ENCODE peak calls at places on chromosomes 2 and 18, in eight cellular contexts. One of them, this sample, is unnamed.

GRCh38 chr2:72138011-72138881 is 9.4 kb downstream of the CYP26B1 start:
- DNase-seq in heart right ventricle: no peak
- DNase-seq in sigmoid colon: peak
- DNase-seq in stomach: peak
- DNase-seq in ascending aorta: peak
- DNase-seq in OCI-LY7: no peak
- DNase-seq in esophagus muscularis mucosa: no peak
- DNase-seq in hepatocyte: no peak
- DNase-seq in this sample: no peak

GRCh38 chr2:235630723-235631122 is 136.9 kb downstream of the AGAP1 start:
- DNase-seq in heart right ventricle: no peak
- DNase-seq in sigmoid colon: no peak
- DNase-seq in stomach: no peak
- DNase-seq in ascending aorta: no peak
- DNase-seq in OCI-LY7: no peak
- DNase-seq in esophagus muscularis mucosa: no peak
- DNase-seq in hepatocyte: no peak
- DNase-seq in this sample: no peak

GRCh38 chr2:192215096-192215877 is 20.6 kb upstream of the TMEFF2 start:
- DNase-seq in heart right ventricle: no peak
- DNase-seq in sigmoid colon: no peak
- DNase-seq in stomach: no peak
- DNase-seq in ascending aorta: no peak
- DNase-seq in OCI-LY7: no peak
- DNase-seq in esophagus muscularis mucosa: no peak
- DNase-seq in hepatocyte: no peak
- DNase-seq in this sample: no peak

GRCh38 chr2:142056784-142057183 is 74.0 kb downstream of the LRP1B start:
- DNase-seq in heart right ventricle: no peak
- DNase-seq in sigmoid colon: no peak
- DNase-seq in stomach: no peak
- DNase-seq in ascending aorta: no peak
- DNase-seq in OCI-LY7: no peak
- DNase-seq in esophagus muscularis mucosa: no peak
- DNase-seq in hepatocyte: no peak
- DNase-seq in this sample: no peak

GRCh38 chr18:74734013-74734444 is 136.4 kb downstream of the ZNF407 start:
- DNase-seq in heart right ventricle: no peak
- DNase-seq in sigmoid colon: no peak
- DNase-seq in stomach: no peak
- DNase-seq in ascending aorta: no peak
- DNase-seq in OCI-LY7: no peak
- DNase-seq in esophagus muscularis mucosa: no peak
- DNase-seq in hepatocyte: peak
- DNase-seq in this sample: no peak

GRCh38 chr2:108571262-108571661 is 37.0 kb downstream of the LIMS1 start:
- DNase-seq in heart right ventricle: no peak
- DNase-seq in sigmoid colon: no peak
- DNase-seq in stomach: no peak
- DNase-seq in ascending aorta: no peak
- DNase-seq in OCI-LY7: no peak
- DNase-seq in esophagus muscularis mucosa: no peak
- DNase-seq in hepatocyte: no peak
- DNase-seq in this sample: no peak

GRCh38 chr18:74866577-74866976 is 268.9 kb downstream of the ZNF407 start:
- DNase-seq in heart right ventricle: no peak
- DNase-seq in sigmoid colon: no peak
- DNase-seq in stomach: no peak
- DNase-seq in ascending aorta: no peak
- DNase-seq in OCI-LY7: no peak
- DNase-seq in esophagus muscularis mucosa: no peak
- DNase-seq in hepatocyte: no peak
- DNase-seq in this sample: no peak

GRCh38 chr2:98701230-98701629 is 29.7 kb downstream of the MGAT4A start:
- DNase-seq in heart right ventricle: no peak
- DNase-seq in sigmoid colon: no peak
- DNase-seq in stomach: no peak
- DNase-seq in ascending aorta: no peak
- DNase-seq in OCI-LY7: no peak
- DNase-seq in esophagus muscularis mucosa: no peak
- DNase-seq in hepatocyte: no peak
- DNase-seq in this sample: no peak

GRCh38 chr2:175036582-175037018 is 31.4 kb upstream of the CHN1 start:
- DNase-seq in heart right ventricle: no peak
- DNase-seq in sigmoid colon: no peak
- DNase-seq in stomach: no peak
- DNase-seq in ascending aorta: no peak
- DNase-seq in OCI-LY7: peak
- DNase-seq in esophagus muscularis mucosa: no peak
- DNase-seq in hepatocyte: peak
- DNase-seq in this sample: peak

GRCh38 chr2:152555048-152555447 is 162.2 kb downstream of the PRPF40A start:
- DNase-seq in heart right ventricle: no peak
- DNase-seq in sigmoid colon: no peak
- DNase-seq in stomach: no peak
- DNase-seq in ascending aorta: no peak
- DNase-seq in OCI-LY7: no peak
- DNase-seq in esophagus muscularis mucosa: no peak
- DNase-seq in hepatocyte: no peak
- DNase-seq in this sample: no peak

GRCh38 chr2:88199912-88200682 is 30.0 kb downstream of the THNSL2 start:
- DNase-seq in heart right ventricle: peak
- DNase-seq in sigmoid colon: no peak
- DNase-seq in stomach: peak
- DNase-seq in ascending aorta: no peak
- DNase-seq in OCI-LY7: no peak
- DNase-seq in esophagus muscularis mucosa: no peak
- DNase-seq in hepatocyte: peak
- DNase-seq in this sample: no peak

GRCh38 chr2:10493636-10494281 is 45.6 kb upstream of the ODC1 start:
- DNase-seq in heart right ventricle: no peak
- DNase-seq in sigmoid colon: no peak
- DNase-seq in stomach: peak
- DNase-seq in ascending aorta: no peak
- DNase-seq in OCI-LY7: peak
- DNase-seq in esophagus muscularis mucosa: no peak
- DNase-seq in hepatocyte: no peak
- DNase-seq in this sample: peak

GRCh38 chr18:32771169-32771751 is 1.6 kb downstream of the KLHL14 start:
- DNase-seq in heart right ventricle: no peak
- DNase-seq in sigmoid colon: no peak
- DNase-seq in stomach: no peak
- DNase-seq in ascending aorta: no peak
- DNase-seq in OCI-LY7: peak
- DNase-seq in esophagus muscularis mucosa: no peak
- DNase-seq in hepatocyte: peak
- DNase-seq in this sample: no peak

DNA sequence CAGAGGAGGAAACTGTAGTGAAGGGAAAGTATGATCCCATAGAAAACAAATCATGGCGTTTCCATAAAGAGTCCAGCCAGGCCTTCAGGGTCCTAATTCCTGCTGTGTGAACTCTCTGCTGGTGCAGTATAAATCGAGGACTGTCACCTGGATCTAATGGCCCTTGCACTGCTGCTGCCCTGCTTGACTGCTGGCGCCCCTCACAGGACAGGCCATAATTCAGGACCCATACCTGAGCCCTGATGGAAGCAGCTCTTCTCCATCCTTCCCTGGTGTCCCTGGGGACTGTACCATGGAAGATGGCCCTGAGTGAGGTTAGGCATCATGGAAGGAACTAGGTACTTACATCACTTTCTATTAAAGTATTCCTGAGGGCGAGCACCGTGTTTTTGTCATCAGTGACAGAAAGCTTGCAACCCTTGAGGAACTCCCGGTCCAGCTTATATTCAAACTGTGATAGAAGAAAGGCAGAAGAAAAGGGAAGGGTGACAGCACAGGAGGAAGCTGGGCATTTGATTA is 116.9 kb downstream of the RIF1 start:
- DNase-seq in heart right ventricle: no peak
- DNase-seq in sigmoid colon: no peak
- DNase-seq in stomach: no peak
- DNase-seq in ascending aorta: no peak
- DNase-seq in OCI-LY7: no peak
- DNase-seq in esophagus muscularis mucosa: peak
- DNase-seq in hepatocyte: no peak
- DNase-seq in this sample: no peak
- TF ChIP-seq CTCF in heart right ventricle: no peak
- TF ChIP-seq CTCF in sigmoid colon: no peak
- TF ChIP-seq CTCF in stomach: no peak
- TF ChIP-seq CTCF in ascending aorta: no peak
- TF ChIP-seq CTCF in OCI-LY7: no peak
- TF ChIP-seq CTCF in esophagus muscularis mucosa: no peak
- TF ChIP-seq CTCF in hepatocyte: no peak
- TF ChIP-seq CTCF in this sample: no peak

DNA sequence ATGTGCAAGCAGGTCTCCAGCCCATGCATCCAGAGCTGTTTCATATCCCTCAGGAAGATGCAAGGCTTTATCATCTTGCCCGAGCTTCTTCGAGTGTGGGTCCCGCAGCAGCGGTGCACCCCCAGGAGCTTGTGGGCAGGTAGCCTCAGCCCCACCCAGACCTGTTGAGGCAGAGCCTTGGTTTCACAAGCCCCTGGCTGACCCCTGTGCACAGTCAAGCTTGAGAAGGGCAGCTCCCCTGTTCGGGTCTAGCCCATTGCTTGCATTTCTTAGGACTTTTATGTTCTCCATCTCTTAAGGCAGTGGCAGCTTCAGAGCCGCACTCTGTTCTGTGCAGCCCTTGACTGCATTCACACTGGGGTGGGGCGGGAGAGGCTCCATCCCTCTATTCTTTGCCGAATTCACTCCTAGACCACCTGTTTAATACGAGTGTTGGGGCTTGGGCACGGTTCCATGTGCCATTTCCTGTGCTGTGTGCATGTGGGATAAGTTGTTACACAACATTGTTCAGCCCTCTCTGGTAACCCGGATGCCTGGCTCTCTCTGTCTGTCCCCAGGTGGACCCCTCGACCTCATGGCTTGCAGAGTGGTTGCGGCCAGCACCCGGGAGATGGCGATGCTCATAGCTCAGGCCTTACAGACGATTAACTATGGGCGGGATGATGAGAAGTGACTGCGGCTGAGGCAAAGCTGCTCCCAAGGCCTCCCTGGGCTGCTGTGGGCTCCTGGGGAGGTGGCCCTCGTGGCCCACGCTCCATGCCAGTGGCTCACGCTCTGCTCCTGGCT is 48.7 kb downstream of the IMPA2 start:
- DNase-seq in heart right ventricle: no peak
- DNase-seq in sigmoid colon: peak
- DNase-seq in stomach: no peak
- DNase-seq in ascending aorta: no peak
- DNase-seq in OCI-LY7: no peak
- DNase-seq in esophagus muscularis mucosa: no peak
- DNase-seq in hepatocyte: no peak
- DNase-seq in this sample: no peak
- H3K4me3 ChIP-seq in heart right ventricle: no peak
- H3K4me3 ChIP-seq in sigmoid colon: no peak
- H3K4me3 ChIP-seq in stomach: no peak
- H3K4me3 ChIP-seq in ascending aorta: no peak
- H3K4me3 ChIP-seq in OCI-LY7: no peak
- H3K4me3 ChIP-seq in esophagus muscularis mucosa: no peak
- H3K4me3 ChIP-seq in hepatocyte: no peak
- H3K4me3 ChIP-seq in this sample: no peak

GRCh38 chr18:56000041-56000440 is 412.0 kb upstream of the TCF4 start:
- DNase-seq in heart right ventricle: no peak
- DNase-seq in sigmoid colon: no peak
- DNase-seq in stomach: no peak
- DNase-seq in ascending aorta: no peak
- DNase-seq in OCI-LY7: no peak
- DNase-seq in esophagus muscularis mucosa: no peak
- DNase-seq in hepatocyte: no peak
- DNase-seq in this sample: no peak

GRCh38 chr18:55996726-55997125 is 408.7 kb upstream of the TCF4 start:
- DNase-seq in heart right ventricle: no peak
- DNase-seq in sigmoid colon: no peak
- DNase-seq in stomach: no peak
- DNase-seq in ascending aorta: no peak
- DNase-seq in OCI-LY7: no peak
- DNase-seq in esophagus muscularis mucosa: no peak
- DNase-seq in hepatocyte: no peak
- DNase-seq in this sample: no peak

GRCh38 chr18:55999641-56000040 is 411.6 kb upstream of the TCF4 start:
- DNase-seq in heart right ventricle: no peak
- DNase-seq in sigmoid colon: no peak
- DNase-seq in stomach: no peak
- DNase-seq in ascending aorta: no peak
- DNase-seq in OCI-LY7: no peak
- DNase-seq in esophagus muscularis mucosa: no peak
- DNase-seq in hepatocyte: no peak
- DNase-seq in this sample: no peak

GRCh38 chr18:55998071-55998522 is 410.1 kb upstream of the TCF4 start:
- DNase-seq in heart right ventricle: no peak
- DNase-seq in sigmoid colon: no peak
- DNase-seq in stomach: no peak
- DNase-seq in ascending aorta: no peak
- DNase-seq in OCI-LY7: no peak
- DNase-seq in esophagus muscularis mucosa: no peak
- DNase-seq in hepatocyte: peak
- DNase-seq in this sample: no peak

DNA sequence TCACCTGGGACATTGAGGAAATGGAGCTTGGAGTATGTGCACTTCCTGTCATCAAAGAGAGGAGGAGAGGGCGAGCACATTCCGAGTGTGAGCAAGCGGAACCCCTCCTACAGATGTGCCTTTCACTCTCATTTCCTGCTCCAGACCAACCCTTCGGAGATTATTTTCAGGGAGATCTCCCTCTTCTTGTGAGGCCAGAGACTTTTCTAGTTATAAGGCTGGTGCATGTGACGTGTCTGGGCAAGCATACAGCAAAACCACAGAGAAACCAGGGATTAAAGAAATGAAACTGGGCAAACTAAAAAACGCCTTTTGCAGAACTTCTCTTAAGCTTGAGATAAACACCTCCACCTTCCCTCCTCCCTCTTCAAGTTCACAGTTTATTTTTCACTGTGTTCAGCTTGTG is 409.2 kb upstream of the TCF4 start:
- DNase-seq in heart right ventricle: no peak
- DNase-seq in sigmoid colon: no peak
- DNase-seq in stomach: no peak
- DNase-seq in ascending aorta: no peak
- DNase-seq in OCI-LY7: no peak
- DNase-seq in esophagus muscularis mucosa: no peak
- DNase-seq in hepatocyte: no peak
- DNase-seq in this sample: no peak
- TF ChIP-seq CTCF in heart right ventricle: no peak
- TF ChIP-seq CTCF in sigmoid colon: no peak
- TF ChIP-seq CTCF in stomach: no peak
- TF ChIP-seq CTCF in ascending aorta: no peak
- TF ChIP-seq CTCF in OCI-LY7: no peak
- TF ChIP-seq CTCF in esophagus muscularis mucosa: no peak
- TF ChIP-seq CTCF in hepatocyte: no peak
- TF ChIP-seq CTCF in this sample: no peak

DNA sequence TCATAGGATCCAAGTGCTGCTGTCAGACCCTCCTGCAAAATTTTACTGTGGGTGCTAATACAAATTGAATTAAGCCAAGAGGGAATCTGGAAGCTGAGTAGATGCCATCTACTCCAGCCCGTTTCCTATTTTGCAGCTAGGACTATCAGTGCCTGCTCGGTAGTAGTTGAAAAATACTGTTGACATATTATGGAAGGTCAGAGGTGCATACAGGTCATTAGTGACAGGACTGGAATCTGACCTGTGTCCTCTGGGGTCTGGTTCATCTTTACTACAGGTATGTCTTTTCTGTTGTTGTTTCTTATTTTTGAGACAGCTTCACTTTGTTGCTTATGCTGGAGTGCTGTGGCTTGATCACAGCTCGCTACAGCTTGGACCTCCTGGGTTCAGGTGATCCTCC is 58.8 kb downstream of the MAP4K4 start:
- DNase-seq in heart right ventricle: no peak
- DNase-seq in sigmoid colon: no peak
- DNase-seq in stomach: no peak
- DNase-seq in ascending aorta: no peak
- DNase-seq in OCI-LY7: no peak
- DNase-seq in esophagus muscularis mucosa: peak
- DNase-seq in hepatocyte: no peak
- DNase-seq in this sample: no peak
- H3K4me3 ChIP-seq in heart right ventricle: no peak
- H3K4me3 ChIP-seq in sigmoid colon: no peak
- H3K4me3 ChIP-seq in stomach: no peak
- H3K4me3 ChIP-seq in ascending aorta: no peak
- H3K4me3 ChIP-seq in OCI-LY7: peak
- H3K4me3 ChIP-seq in esophagus muscularis mucosa: no peak
- H3K4me3 ChIP-seq in hepatocyte: no peak
- H3K4me3 ChIP-seq in this sample: no peak

This sample was measured in epithelial cell of proximal tubule.